ENCODE peak calls at places on chromosomes 2 and 18, in four cellular contexts. One of them, this sample, is unnamed.

GRCh38 chr2:96815326-96816126 is 542 bp upstream of the CNNM3 start:
- DNase-seq in IMR-90: peak; percentile 63
- DNase-seq in GM12878: no peak
- DNase-seq in K562: peak; percentile 30
- DNase-seq in this sample: no peak

GRCh38 chr2:176370423-176370822 is 101.2 kb downstream of the MTX2 start:
- DNase-seq in IMR-90: no peak
- DNase-seq in GM12878: no peak
- DNase-seq in K562: no peak
- DNase-seq in this sample: no peak

GRCh38 chr18:21179590-21180220 is 62.3 kb upstream of the GREB1L start:
- DNase-seq in IMR-90: peak; percentile 73
- DNase-seq in GM12878: peak; percentile 32
- DNase-seq in K562: peak; percentile 51
- DNase-seq in this sample: peak; percentile 50

GRCh38 chr2:69222984-69223658 is 163.9 kb downstream of the GFPT1 start:
- DNase-seq in IMR-90: peak; percentile 55
- DNase-seq in GM12878: no peak
- DNase-seq in K562: no peak
- DNase-seq in this sample: peak; percentile 58

GRCh38 chr2:28809927-28810326 is 707 bp upstream of the SPDYA start:
- DNase-seq in IMR-90: no peak
- DNase-seq in GM12878: no peak
- DNase-seq in K562: no peak
- DNase-seq in this sample: no peak

GRCh38 chr18:73787316-73787715 is 360.3 kb downstream of the FBXO15 start:
- DNase-seq in IMR-90: no peak
- DNase-seq in GM12878: no peak
- DNase-seq in K562: no peak
- DNase-seq in this sample: no peak

GRCh38 chr2:20050712-20051517 is 513 bp downstream of the LAPTM4A start:
- DNase-seq in IMR-90: peak; percentile 65
- DNase-seq in GM12878: no peak
- DNase-seq in K562: peak; percentile 40
- DNase-seq in this sample: peak; percentile 75

GRCh38 chr2:191069606-191070005 is 55.6 kb upstream of the STAT1 start:
- DNase-seq in IMR-90: no peak
- DNase-seq in GM12878: no peak
- DNase-seq in K562: no peak
- DNase-seq in this sample: no peak

GRCh38 chr2:101306410-101306809 is 2.1 kb downstream of the RNF149 start:
- DNase-seq in IMR-90: no peak
- DNase-seq in GM12878: no peak
- DNase-seq in K562: peak; percentile 19
- DNase-seq in this sample: no peak

GRCh38 chr2:181106789-181107418 is 126.5 kb downstream of the UBE2E3 start:
- DNase-seq in IMR-90: peak; percentile 94
- DNase-seq in GM12878: peak; percentile 74
- DNase-seq in K562: no peak
- DNase-seq in this sample: peak; percentile 81

DNA sequence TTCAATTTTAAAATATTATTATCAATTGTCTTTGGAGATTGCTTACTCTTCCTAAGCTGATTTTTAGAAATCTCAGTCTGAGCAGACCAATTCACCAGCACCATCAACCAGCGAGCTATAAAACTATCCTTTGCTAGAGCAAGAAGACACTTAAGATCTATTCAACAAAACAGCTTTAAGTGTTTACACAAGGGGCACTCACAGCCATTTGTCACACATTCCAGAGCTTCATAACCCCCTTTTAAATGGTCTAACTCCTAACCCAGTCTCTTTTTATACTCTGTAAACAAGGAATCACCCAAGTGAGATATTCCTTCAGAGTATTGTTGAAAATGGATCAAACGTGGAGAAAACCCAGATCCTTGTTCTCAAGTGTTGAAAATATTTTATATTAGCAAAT is 1294.1 kb upstream of the CHAC2 start:
- DNase-seq in IMR-90: no peak
- DNase-seq in GM12878: no peak
- DNase-seq in K562: no peak
- DNase-seq in this sample: no peak
- TF ChIP-seq FOS in IMR-90: no peak
- TF ChIP-seq FOS in GM12878: no peak
- TF ChIP-seq FOS in K562: no peak
- TF ChIP-seq FOS in this sample: no peak

GRCh38 chr2:147471126-147471525 is 373.7 kb upstream of the ACVR2A start:
- DNase-seq in IMR-90: no peak
- DNase-seq in GM12878: no peak
- DNase-seq in K562: no peak
- DNase-seq in this sample: no peak

GRCh38 chr2:147468349-147468748 is 376.5 kb upstream of the ACVR2A start:
- DNase-seq in IMR-90: no peak
- DNase-seq in GM12878: no peak
- DNase-seq in K562: no peak
- DNase-seq in this sample: no peak

GRCh38 chr2:147467441-147467840 is 377.4 kb upstream of the ACVR2A start:
- DNase-seq in IMR-90: no peak
- DNase-seq in GM12878: no peak
- DNase-seq in K562: no peak
- DNase-seq in this sample: no peak

GRCh38 chr2:147468963-147469362 is 375.9 kb upstream of the ACVR2A start:
- DNase-seq in IMR-90: no peak
- DNase-seq in GM12878: no peak
- DNase-seq in K562: no peak
- DNase-seq in this sample: no peak

GRCh38 chr2:147469471-147469870 is 375.4 kb upstream of the ACVR2A start:
- DNase-seq in IMR-90: no peak
- DNase-seq in GM12878: no peak
- DNase-seq in K562: no peak
- DNase-seq in this sample: no peak
- TF ChIP-seq FOS in IMR-90: no peak
- TF ChIP-seq FOS in GM12878: no peak
- TF ChIP-seq FOS in K562: no peak
- TF ChIP-seq FOS in this sample: no peak

GRCh38 chr18:59539108-59539507 is 158.1 kb downstream of the CCBE1 start:
- DNase-seq in IMR-90: no peak
- DNase-seq in GM12878: no peak
- DNase-seq in K562: no peak
- DNase-seq in this sample: no peak

GRCh38 chr18:59540819-59541218 is 156.4 kb downstream of the CCBE1 start:
- DNase-seq in IMR-90: peak; percentile 52
- DNase-seq in GM12878: no peak
- DNase-seq in K562: no peak
- DNase-seq in this sample: no peak

GRCh38 chr18:59537581-59537980 is 159.6 kb downstream of the CCBE1 start:
- DNase-seq in IMR-90: no peak
- DNase-seq in GM12878: no peak
- DNase-seq in K562: no peak
- DNase-seq in this sample: no peak

GRCh38 chr18:59540356-59540755 is 156.9 kb downstream of the CCBE1 start:
- DNase-seq in IMR-90: no peak
- DNase-seq in GM12878: no peak
- DNase-seq in K562: no peak
- DNase-seq in this sample: no peak

DNA sequence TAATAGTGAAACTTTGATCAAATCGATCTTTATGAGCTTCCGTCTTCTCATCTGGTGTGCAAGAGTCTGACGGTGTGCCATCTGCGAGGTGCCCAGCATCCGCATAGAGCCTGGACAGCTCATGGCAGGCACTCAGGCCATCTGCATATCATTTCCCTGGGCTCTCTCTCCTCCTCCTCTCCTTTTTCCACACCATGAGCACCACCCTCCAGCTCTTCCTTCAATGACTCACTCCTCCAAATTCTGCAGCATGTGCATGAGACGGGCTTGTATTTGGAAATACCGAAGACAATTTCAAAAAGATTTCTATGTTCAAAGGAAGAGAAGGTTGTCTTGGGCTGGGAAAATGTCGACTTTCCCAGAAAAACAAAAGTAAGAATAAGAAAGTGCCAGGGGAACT is 161.0 kb downstream of the CCBE1 start:
- DNase-seq in IMR-90: peak; percentile 47
- DNase-seq in GM12878: no peak
- DNase-seq in K562: no peak
- DNase-seq in this sample: no peak
- TF ChIP-seq FOS in IMR-90: no peak
- TF ChIP-seq FOS in GM12878: no peak
- TF ChIP-seq FOS in K562: no peak
- TF ChIP-seq FOS in this sample: no peak

DNA sequence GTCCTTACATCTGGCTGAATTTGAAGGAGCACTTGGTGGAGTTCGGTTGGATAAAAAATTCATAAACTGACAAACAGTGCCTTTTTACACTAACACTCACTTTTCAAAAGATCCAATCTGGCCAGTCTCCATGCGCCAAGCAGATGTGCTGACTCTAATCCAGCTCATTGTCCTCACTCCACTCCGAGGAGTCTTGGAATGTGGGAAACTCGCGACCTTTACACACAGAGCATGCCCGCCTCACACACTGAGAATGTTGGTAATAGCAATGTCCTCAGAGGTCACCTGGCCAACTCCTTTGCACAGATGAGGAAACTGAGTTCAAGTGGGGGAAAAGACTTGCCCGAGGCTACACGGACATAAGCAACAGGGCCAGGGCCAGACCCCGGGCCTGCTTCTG is 66.8 kb downstream of the XDH start:
- DNase-seq in IMR-90: peak; percentile 91
- DNase-seq in GM12878: no peak
- DNase-seq in K562: no peak
- DNase-seq in this sample: no peak
- TF ChIP-seq FOS in IMR-90: no peak
- TF ChIP-seq FOS in GM12878: no peak
- TF ChIP-seq FOS in K562: no peak
- TF ChIP-seq FOS in this sample: no peak

GRCh38 chr2:105111365-105112150 is 73.7 kb downstream of the MRPS9 start:
- DNase-seq in IMR-90: no peak
- DNase-seq in GM12878: no peak
- DNase-seq in K562: no peak
- DNase-seq in this sample: no peak
- TF ChIP-seq FOS in IMR-90: no peak
- TF ChIP-seq FOS in GM12878: no peak
- TF ChIP-seq FOS in K562: no peak
- TF ChIP-seq FOS in this sample: no peak

GRCh38 chr2:11073791-11074190 is 81.5 kb upstream of the SLC66A3 start:
- DNase-seq in IMR-90: peak; percentile 74
- DNase-seq in GM12878: no peak
- DNase-seq in K562: no peak
- DNase-seq in this sample: peak; percentile 7
- TF ChIP-seq FOS in IMR-90: no peak
- TF ChIP-seq FOS in GM12878: no peak
- TF ChIP-seq FOS in K562: no peak
- TF ChIP-seq FOS in this sample: no peak

DNA sequence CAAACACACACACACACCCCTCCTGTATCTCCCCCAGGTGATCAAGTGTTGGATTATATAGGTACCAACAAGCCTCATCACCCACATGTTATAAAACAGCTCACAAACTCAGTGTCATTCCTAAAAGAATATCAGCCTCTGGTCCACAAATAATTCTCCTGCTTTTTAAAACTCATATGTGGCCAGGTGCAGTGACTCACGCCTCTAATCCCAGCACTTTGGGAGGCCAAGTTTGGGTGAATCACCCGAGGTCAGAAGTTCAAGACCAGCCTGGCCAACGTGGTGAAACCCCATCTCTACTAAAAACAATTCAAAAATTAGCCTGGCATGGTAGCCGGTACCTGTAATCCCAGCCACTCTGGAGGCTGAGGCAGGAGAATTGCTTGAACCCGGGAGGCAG is 87.8 kb downstream of the LRATD1 start:
- DNase-seq in IMR-90: peak; percentile 4
- DNase-seq in GM12878: no peak
- DNase-seq in K562: no peak
- DNase-seq in this sample: no peak
- TF ChIP-seq FOS in IMR-90: no peak
- TF ChIP-seq FOS in GM12878: no peak
- TF ChIP-seq FOS in K562: no peak
- TF ChIP-seq FOS in this sample: no peak